ENCODE peak calls at places on chromosomes 12 and 14, in four cellular contexts. Y, I, X and S are unnamed samples.

GRCh38 chr14:52299692-52300278 is 14.3 kb upstream of the PTGER2 start:
- DNase-seq in I (peak), X (no peak), Y (no peak), S (peak)

GRCh38 chr12:50614167-50614762 is 109.5 kb downstream of the DIP2B start:
- DNase-seq in I (peak), Y (no peak), X (no peak), S (no peak)

GRCh38 chr14:75044322-75044721 is 6.9 kb downstream of the MLH3 start:
- DNase-seq in X (no peak), I (no peak), Y (no peak), S (no peak)

GRCh38 chr12:94262228-94263010 is 114.0 kb downstream of the PLXNC1 start:
- DNase-seq in X (no peak), Y (no peak), I (peak), S (no peak)

GRCh38 chr12:109999983-110000505 is 814 bp downstream of the ANKRD13A start:
- DNase-seq in Y (peak), I (peak), X (no peak), S (no peak)

GRCh38 chr12:58529897-58530296 is 390.4 kb downstream of the LRIG3 start:
- DNase-seq in Y (no peak), X (no peak), I (no peak), S (no peak)

GRCh38 chr14:64212666-64213065 is 81.5 kb downstream of the ESR2 start:
- DNase-seq in X (no peak), I (no peak), Y (no peak), S (no peak)

GRCh38 chr14:68704736-68705720 is 87.8 kb downstream of the ZFP36L1 start:
- DNase-seq in X (no peak), I (no peak), Y (no peak), S (no peak)

GRCh38 chr12:14259481-14260010 is 105.9 kb upstream of the ATF7IP start:
- DNase-seq in Y (no peak), I (no peak), X (no peak), S (no peak)

GRCh38 chr12:6182279-6182898 is 17.8 kb upstream of the CD9 start:
- DNase-seq in Y (no peak), I (peak), X (no peak), S (peak)

GRCh38 chr12:71477609-71478008 is 38.0 kb downstream of the LGR5 start:
- DNase-seq in Y (no peak), I (no peak), X (no peak), S (no peak)

GRCh38 chr12:47085815-47086252 is 6.1 kb upstream of the AMIGO2 start:
- DNase-seq in X (no peak), Y (no peak), I (peak), S (peak)

GRCh38 chr12:47088021-47088944 is 8.5 kb upstream of the AMIGO2 start:
- DNase-seq in I (no peak), X (no peak), Y (no peak), S (peak)

GRCh38 chr12:47084172-47084571 is 4.4 kb upstream of the AMIGO2 start:
- DNase-seq in X (no peak), I (no peak), Y (no peak), S (no peak)

GRCh38 chr12:47091009-47091408 is 11.2 kb upstream of the AMIGO2 start:
- DNase-seq in Y (no peak), I (no peak), X (no peak), S (no peak)

GRCh38 chr12:47087088-47087688 is 7.4 kb upstream of the AMIGO2 start:
- DNase-seq in X (no peak), Y (no peak), I (no peak), S (no peak)
- TF ChIP-seq CREM in X (no peak), Y (no peak), I (no peak), S (no peak)

GRCh38 chr14:37985826-37986470 is 221.8 kb upstream of the SSTR1 start:
- DNase-seq in X (no peak), I (peak), Y (peak), S (peak)

GRCh38 chr14:37991027-37991426 is 216.7 kb upstream of the SSTR1 start:
- DNase-seq in I (no peak), Y (no peak), X (no peak), S (no peak)

GRCh38 chr14:37992489-37992888 is 215.2 kb upstream of the SSTR1 start:
- DNase-seq in X (no peak), I (no peak), Y (no peak), S (no peak)

DNA sequence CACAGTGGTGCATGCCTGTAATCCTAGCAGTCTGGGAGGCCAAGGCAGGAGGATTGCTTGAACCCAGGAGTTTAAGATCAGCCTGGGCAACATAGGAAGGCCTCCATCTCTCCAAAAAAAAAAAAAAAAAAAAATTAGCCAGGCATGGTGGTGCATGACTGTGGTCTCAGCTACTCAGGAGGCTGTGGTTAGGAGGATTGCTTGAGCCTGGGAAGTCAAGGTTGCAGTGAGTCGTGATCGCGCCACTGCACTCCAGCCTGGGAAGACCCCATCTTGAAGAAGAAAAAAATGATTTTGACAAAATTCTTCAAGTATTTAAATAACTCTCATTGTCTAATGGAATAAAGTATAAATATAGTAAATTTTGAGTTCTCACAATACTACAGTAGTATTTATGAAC is 219.2 kb upstream of the SSTR1 start:
- DNase-seq in I (no peak), Y (no peak), X (no peak), S (no peak)
- TF ChIP-seq CREM in I (no peak), Y (no peak), X (no peak), S (no peak)

GRCh38 chr14:41950428-41950827 is 343.8 kb downstream of the LRFN5 start:
- DNase-seq in I (no peak), Y (no peak), X (no peak), S (no peak)
- TF ChIP-seq CREM in I (no peak), Y (no peak), X (no peak), S (no peak)

GRCh38 chr12:622420-622819 is 40.8 kb downstream of the NINJ2 start:
- DNase-seq in I (no peak), X (no peak), Y (no peak), S (no peak)

GRCh38 chr12:625998-626397 is 37.2 kb downstream of the NINJ2 start:
- DNase-seq in I (no peak), Y (no peak), X (no peak), S (no peak)

GRCh38 chr12:627285-627684 is 36.0 kb downstream of the NINJ2 start:
- DNase-seq in Y (no peak), X (no peak), I (no peak), S (no peak)

GRCh38 chr12:623865-624372 is 39.3 kb downstream of the NINJ2 start:
- DNase-seq in Y (no peak), I (no peak), X (no peak), S (no peak)

DNA sequence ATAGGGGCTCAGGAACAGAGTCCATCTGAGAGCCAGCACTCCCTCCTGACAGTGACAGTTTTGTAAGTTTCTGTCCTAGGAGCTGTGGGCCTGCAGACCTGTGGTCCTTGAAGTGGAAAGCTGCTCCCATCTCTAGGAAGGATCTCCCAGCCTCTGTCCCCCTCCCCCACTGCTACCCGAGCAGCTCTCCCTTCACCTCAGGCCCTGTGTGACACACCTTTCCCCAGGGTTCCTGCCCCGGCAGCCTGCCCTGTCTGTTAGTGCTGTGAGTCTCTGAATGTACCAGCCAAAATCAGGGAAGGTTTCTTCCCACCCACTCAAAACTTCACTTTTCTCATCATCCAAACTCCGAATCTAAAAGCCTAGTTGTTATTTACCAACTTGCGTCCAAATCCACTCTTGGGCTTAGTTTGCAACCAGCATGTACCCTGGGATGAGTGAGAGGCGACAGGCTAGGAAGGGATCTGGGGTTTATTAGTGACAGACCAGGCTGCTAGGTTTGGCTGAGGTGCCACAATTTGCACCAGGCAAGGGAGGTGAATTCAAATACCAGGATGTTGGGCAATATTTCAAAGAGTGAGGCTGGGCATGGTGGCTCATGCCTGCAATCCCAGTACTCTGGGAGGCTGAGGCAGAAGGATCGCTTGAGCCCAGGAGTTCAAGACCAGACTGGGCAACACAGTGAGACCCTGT is 39.9 kb downstream of the NINJ2 start:
- DNase-seq in I (no peak), X (no peak), Y (no peak), S (no peak)
- TF ChIP-seq CREM in I (no peak), X (no peak), Y (no peak), S (no peak)

GRCh38 chr14:87901196-87901595 is 91.8 kb downstream of the GALC start:
- DNase-seq in Y (no peak), X (no peak), I (no peak), S (no peak)

GRCh38 chr14:87898301-87898700 is 94.7 kb downstream of the GALC start:
- DNase-seq in I (no peak), X (no peak), Y (no peak), S (no peak)

GRCh38 chr14:87899228-87899627 is 93.8 kb downstream of the GALC start:
- DNase-seq in I (no peak), Y (no peak), X (no peak), S (no peak)

GRCh38 chr14:87894920-87895319 is 98.1 kb downstream of the GALC start:
- DNase-seq in Y (no peak), I (no peak), X (no peak), S (no peak)

DNA sequence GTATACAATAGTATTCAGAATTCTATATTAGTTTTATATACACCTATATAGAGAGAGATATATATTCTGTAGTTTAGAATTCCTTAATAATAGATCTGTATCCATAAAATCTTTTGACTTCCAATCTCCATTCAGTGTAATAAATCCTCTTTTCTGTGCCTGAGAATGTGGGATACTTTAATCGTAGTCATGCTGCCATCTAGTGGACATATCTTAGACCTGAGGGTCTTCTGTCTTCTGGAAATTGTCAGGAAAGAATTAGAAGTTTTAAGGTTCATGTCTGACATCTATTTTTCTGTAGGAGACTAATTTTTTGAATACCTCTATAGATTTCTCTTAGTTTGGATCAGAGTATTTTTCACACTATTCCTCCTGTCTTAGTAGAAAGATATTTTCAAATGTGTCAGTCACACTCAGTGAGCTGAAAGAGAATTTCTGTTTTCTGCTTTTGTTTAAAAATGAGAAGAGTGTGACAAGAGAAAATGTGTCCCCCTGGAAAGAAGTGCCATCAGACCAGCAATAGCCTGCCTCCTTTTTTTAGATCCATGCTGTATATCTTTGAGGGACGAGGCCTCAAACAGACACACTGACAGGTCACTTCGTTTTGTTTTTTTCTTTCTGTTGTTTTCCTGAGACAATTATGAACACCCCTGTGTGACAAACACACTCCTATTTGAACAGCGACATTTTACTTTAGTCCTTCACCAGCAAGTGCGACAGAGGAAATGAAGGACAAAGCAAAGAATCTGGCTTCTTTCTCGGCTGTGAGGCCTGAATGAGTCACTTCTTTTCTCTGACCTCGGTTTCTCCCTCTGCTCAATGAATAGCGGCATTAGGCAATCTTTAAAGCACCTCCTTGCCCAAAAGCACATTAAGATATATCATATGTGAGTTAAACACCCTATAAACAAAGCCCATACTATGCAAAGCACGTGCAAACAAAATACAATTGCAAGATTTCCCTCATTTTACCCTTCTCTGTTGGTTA is 96.3 kb downstream of the GALC start:
- DNase-seq in X (no peak), Y (no peak), I (peak), S (peak)
- TF ChIP-seq CREM in X (no peak), Y (no peak), I (no peak), S (no peak)

DNA sequence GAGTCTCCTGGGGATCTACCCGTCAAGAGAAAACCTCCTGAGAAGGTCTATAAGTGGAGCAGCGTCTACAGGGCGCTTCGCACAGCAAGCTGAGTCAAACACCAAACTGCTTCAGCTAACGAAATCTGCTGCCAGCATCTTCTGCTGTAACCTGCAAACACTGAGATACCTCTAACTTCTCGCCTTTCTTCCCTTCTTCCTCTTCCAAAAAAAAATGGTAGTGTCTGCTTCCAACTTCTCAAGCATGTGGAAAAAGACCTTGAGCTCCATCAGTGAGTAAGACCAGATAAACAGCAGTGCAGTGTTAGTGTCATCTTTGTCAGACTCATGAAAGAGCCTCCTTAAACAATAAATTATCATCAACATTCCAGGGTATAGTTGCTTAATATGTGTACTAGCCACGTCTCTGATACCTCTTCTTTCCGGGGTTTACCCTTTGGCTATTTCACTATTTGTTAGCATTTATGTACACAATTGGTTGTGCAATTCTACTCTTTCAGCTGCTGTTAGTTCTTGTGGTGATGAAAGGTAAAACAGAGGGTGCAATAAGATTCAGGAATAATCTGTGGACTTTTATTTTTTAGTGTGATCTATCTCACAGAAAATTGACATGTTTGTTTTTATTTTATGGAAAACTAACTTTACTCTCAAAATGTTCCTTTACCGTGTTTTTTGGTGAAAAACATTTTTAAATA is 81.6 kb downstream of the LLPH start:
- DNase-seq in I (no peak), X (no peak), Y (no peak), S (peak)
- TF ChIP-seq CREM in I (no peak), X (no peak), Y (no peak), S (no peak)

DNA sequence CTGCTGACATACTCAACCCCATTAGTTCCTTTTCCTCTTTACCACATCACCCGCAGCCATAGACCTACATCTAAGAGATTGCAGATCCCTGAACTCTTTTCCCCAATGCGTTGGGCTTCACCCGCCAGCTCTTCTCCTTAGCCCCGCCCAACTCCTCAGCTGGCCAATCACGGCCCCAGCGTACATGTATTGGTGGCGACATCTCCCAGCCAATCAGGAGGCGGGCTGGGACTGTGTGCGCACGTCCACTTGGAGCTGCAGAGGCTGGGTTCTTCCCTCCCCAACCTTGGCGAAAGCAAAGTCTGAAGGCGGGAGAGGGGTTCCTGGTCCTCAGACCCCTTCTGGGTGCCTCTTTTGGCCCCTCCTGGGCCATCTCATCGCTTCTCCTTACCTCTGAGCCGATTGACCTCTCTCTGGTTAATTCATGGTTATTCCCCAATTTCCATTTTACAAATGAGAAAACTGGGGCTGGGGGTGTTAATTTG is 11.0 kb downstream of the PDE1B start:
- DNase-seq in I (peak), Y (peak), X (peak), S (no peak)
- TF ChIP-seq CREM in I (peak), Y (no peak), X (peak), S (no peak)

GRCh38 chr12:65454115-65454823 is 175.8 kb downstream of the MSRB3 start:
- DNase-seq in Y (no peak), I (no peak), X (no peak), S (no peak)
- TF ChIP-seq CREM in Y (no peak), I (no peak), X (no peak), S (no peak)